ENCODE peak calls at places on chromosomes 2 and 18, in eight cellular contexts. One of them, this sample, is unnamed.

GRCh38 chr2:216956820-216957493 is 97.1 kb upstream of the TNP1 start:
- DNase-seq in esophagus squamous epithelium: no peak
- DNase-seq in uterus: no peak
- DNase-seq in Caco-2: no peak
- DNase-seq in stomach: no peak
- DNase-seq in PC-9: no peak
- DNase-seq in fibroblast of the aortic adventitia: no peak
- DNase-seq in GM23338: no peak
- DNase-seq in this sample: no peak

GRCh38 chr2:1621041-1621440 is 123.3 kb downstream of the PXDN start:
- DNase-seq in esophagus squamous epithelium: no peak
- DNase-seq in uterus: no peak
- DNase-seq in Caco-2: no peak
- DNase-seq in stomach: no peak
- DNase-seq in PC-9: no peak
- DNase-seq in fibroblast of the aortic adventitia: no peak
- DNase-seq in GM23338: no peak
- DNase-seq in this sample: no peak

GRCh38 chr18:41004320-41004719 is 950.7 kb upstream of the PIK3C3 start:
- DNase-seq in esophagus squamous epithelium: no peak
- DNase-seq in uterus: no peak
- DNase-seq in Caco-2: no peak
- DNase-seq in stomach: no peak
- DNase-seq in PC-9: no peak
- DNase-seq in fibroblast of the aortic adventitia: no peak
- DNase-seq in GM23338: peak
- DNase-seq in this sample: no peak

GRCh38 chr18:75475228-75475627 is 47.7 kb upstream of the SMIM21 start:
- DNase-seq in esophagus squamous epithelium: no peak
- DNase-seq in uterus: no peak
- DNase-seq in Caco-2: no peak
- DNase-seq in stomach: no peak
- DNase-seq in PC-9: no peak
- DNase-seq in fibroblast of the aortic adventitia: peak
- DNase-seq in GM23338: no peak
- DNase-seq in this sample: no peak

GRCh38 chr18:12606592-12607315 is 51.2 kb downstream of the SPIRE1 start:
- DNase-seq in esophagus squamous epithelium: no peak
- DNase-seq in uterus: no peak
- DNase-seq in Caco-2: no peak
- DNase-seq in stomach: no peak
- DNase-seq in PC-9: peak
- DNase-seq in fibroblast of the aortic adventitia: peak
- DNase-seq in GM23338: no peak
- DNase-seq in this sample: no peak

GRCh38 chr2:141317986-141318385 is 812.8 kb downstream of the LRP1B start:
- DNase-seq in esophagus squamous epithelium: no peak
- DNase-seq in uterus: no peak
- DNase-seq in Caco-2: no peak
- DNase-seq in stomach: no peak
- DNase-seq in PC-9: no peak
- DNase-seq in fibroblast of the aortic adventitia: peak
- DNase-seq in GM23338: no peak
- DNase-seq in this sample: no peak

GRCh38 chr2:227462463-227462951 is 9.4 kb upstream of the AGFG1 start:
- DNase-seq in esophagus squamous epithelium: no peak
- DNase-seq in uterus: no peak
- DNase-seq in Caco-2: no peak
- DNase-seq in stomach: no peak
- DNase-seq in PC-9: peak
- DNase-seq in fibroblast of the aortic adventitia: no peak
- DNase-seq in GM23338: no peak
- DNase-seq in this sample: no peak

GRCh38 chr2:8324164-8324848 is 357.6 kb upstream of the ID2 start:
- DNase-seq in esophagus squamous epithelium: no peak
- DNase-seq in uterus: no peak
- DNase-seq in Caco-2: no peak
- DNase-seq in stomach: no peak
- DNase-seq in PC-9: no peak
- DNase-seq in fibroblast of the aortic adventitia: no peak
- DNase-seq in GM23338: no peak
- DNase-seq in this sample: no peak

GRCh38 chr2:191486584-191487320 is 191.2 kb upstream of the NABP1 start:
- DNase-seq in esophagus squamous epithelium: no peak
- DNase-seq in uterus: no peak
- DNase-seq in Caco-2: no peak
- DNase-seq in stomach: no peak
- DNase-seq in PC-9: peak
- DNase-seq in fibroblast of the aortic adventitia: peak
- DNase-seq in GM23338: no peak
- DNase-seq in this sample: no peak

GRCh38 chr2:1824202-1824905 is 80.0 kb upstream of the PXDN start:
- DNase-seq in esophagus squamous epithelium: no peak
- DNase-seq in uterus: peak
- DNase-seq in Caco-2: no peak
- DNase-seq in stomach: no peak
- DNase-seq in PC-9: no peak
- DNase-seq in fibroblast of the aortic adventitia: peak
- DNase-seq in GM23338: no peak
- DNase-seq in this sample: no peak

GRCh38 chr2:18959952-18960717 is 370.8 kb upstream of the NT5C1B start:
- DNase-seq in esophagus squamous epithelium: no peak
- DNase-seq in uterus: no peak
- DNase-seq in Caco-2: no peak
- DNase-seq in stomach: no peak
- DNase-seq in PC-9: peak
- DNase-seq in fibroblast of the aortic adventitia: peak
- DNase-seq in GM23338: no peak
- DNase-seq in this sample: no peak

GRCh38 chr18:7011142-7011541 is 106.5 kb downstream of the LAMA1 start:
- DNase-seq in esophagus squamous epithelium: no peak
- DNase-seq in uterus: no peak
- DNase-seq in Caco-2: no peak
- DNase-seq in stomach: no peak
- DNase-seq in PC-9: no peak
- DNase-seq in fibroblast of the aortic adventitia: no peak
- DNase-seq in GM23338: no peak
- DNase-seq in this sample: no peak

GRCh38 chr2:75627902-75628504 is 18.6 kb upstream of the MRPL19 start:
- DNase-seq in esophagus squamous epithelium: no peak
- DNase-seq in uterus: peak
- DNase-seq in Caco-2: peak
- DNase-seq in stomach: peak
- DNase-seq in PC-9: peak
- DNase-seq in fibroblast of the aortic adventitia: peak
- DNase-seq in GM23338: peak
- DNase-seq in this sample: no peak

GRCh38 chr2:27582695-27583389 is at the start of gene ZNF512:
- DNase-seq in esophagus squamous epithelium: peak
- DNase-seq in uterus: peak
- DNase-seq in Caco-2: peak
- DNase-seq in stomach: peak
- DNase-seq in PC-9: peak
- DNase-seq in fibroblast of the aortic adventitia: peak
- DNase-seq in GM23338: peak
- DNase-seq in this sample: peak
- TF ChIP-seq CTCF in esophagus squamous epithelium: no peak
- TF ChIP-seq CTCF in uterus: no peak
- TF ChIP-seq CTCF in Caco-2: no peak
- TF ChIP-seq CTCF in stomach: no peak
- TF ChIP-seq CTCF in PC-9: no peak
- TF ChIP-seq CTCF in fibroblast of the aortic adventitia: peak
- TF ChIP-seq CTCF in GM23338: no peak
- TF ChIP-seq CTCF in this sample: no peak

GRCh38 chr2:64226611-64227010 is 82.4 kb upstream of the PELI1 start:
- DNase-seq in esophagus squamous epithelium: no peak
- DNase-seq in uterus: no peak
- DNase-seq in Caco-2: no peak
- DNase-seq in stomach: no peak
- DNase-seq in PC-9: peak
- DNase-seq in fibroblast of the aortic adventitia: no peak
- DNase-seq in GM23338: no peak
- DNase-seq in this sample: no peak

GRCh38 chr2:64228923-64229322 is 84.7 kb upstream of the PELI1 start:
- DNase-seq in esophagus squamous epithelium: no peak
- DNase-seq in uterus: no peak
- DNase-seq in Caco-2: no peak
- DNase-seq in stomach: no peak
- DNase-seq in PC-9: no peak
- DNase-seq in fibroblast of the aortic adventitia: no peak
- DNase-seq in GM23338: no peak
- DNase-seq in this sample: no peak

GRCh38 chr2:64225491-64225890 is 81.3 kb upstream of the PELI1 start:
- DNase-seq in esophagus squamous epithelium: no peak
- DNase-seq in uterus: no peak
- DNase-seq in Caco-2: no peak
- DNase-seq in stomach: no peak
- DNase-seq in PC-9: peak
- DNase-seq in fibroblast of the aortic adventitia: no peak
- DNase-seq in GM23338: no peak
- DNase-seq in this sample: no peak

GRCh38 chr2:64228126-64228678 is 84.0 kb upstream of the PELI1 start:
- DNase-seq in esophagus squamous epithelium: no peak
- DNase-seq in uterus: peak
- DNase-seq in Caco-2: peak
- DNase-seq in stomach: peak
- DNase-seq in PC-9: peak
- DNase-seq in fibroblast of the aortic adventitia: peak
- DNase-seq in GM23338: peak
- DNase-seq in this sample: peak

DNA sequence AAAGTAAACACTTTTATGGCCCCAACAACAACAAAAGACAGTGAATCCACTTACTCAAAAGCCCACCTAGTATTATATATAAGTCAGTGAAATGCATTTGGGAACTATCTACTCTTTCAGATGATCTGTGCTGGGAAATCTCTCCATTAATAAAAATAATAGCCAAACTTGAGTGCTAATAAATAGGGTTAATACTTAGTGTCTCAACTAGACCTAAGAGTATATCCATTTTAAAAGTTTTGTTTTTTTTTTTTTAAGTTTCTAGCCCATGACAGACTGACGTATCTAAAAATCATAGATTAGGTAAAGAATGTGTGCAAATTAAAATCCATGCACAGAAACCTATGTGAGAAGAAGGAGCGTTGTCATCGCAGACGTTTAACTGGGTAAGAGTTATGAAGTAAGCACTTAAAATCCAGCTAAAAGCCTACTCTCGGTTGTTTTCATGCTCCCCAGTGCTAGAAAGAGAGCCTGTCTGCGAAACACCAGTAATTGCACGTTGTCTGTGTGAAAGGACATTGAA is 83.4 kb upstream of the PELI1 start:
- DNase-seq in esophagus squamous epithelium: no peak
- DNase-seq in uterus: no peak
- DNase-seq in Caco-2: no peak
- DNase-seq in stomach: no peak
- DNase-seq in PC-9: no peak
- DNase-seq in fibroblast of the aortic adventitia: no peak
- DNase-seq in GM23338: no peak
- DNase-seq in this sample: no peak
- H3K4me3 ChIP-seq in esophagus squamous epithelium: peak
- H3K4me3 ChIP-seq in uterus: peak
- H3K4me3 ChIP-seq in Caco-2: peak
- H3K4me3 ChIP-seq in stomach: peak
- H3K4me3 ChIP-seq in PC-9: peak
- H3K4me3 ChIP-seq in fibroblast of the aortic adventitia: peak
- H3K4me3 ChIP-seq in GM23338: peak
- H3K4me3 ChIP-seq in this sample: peak

DNA sequence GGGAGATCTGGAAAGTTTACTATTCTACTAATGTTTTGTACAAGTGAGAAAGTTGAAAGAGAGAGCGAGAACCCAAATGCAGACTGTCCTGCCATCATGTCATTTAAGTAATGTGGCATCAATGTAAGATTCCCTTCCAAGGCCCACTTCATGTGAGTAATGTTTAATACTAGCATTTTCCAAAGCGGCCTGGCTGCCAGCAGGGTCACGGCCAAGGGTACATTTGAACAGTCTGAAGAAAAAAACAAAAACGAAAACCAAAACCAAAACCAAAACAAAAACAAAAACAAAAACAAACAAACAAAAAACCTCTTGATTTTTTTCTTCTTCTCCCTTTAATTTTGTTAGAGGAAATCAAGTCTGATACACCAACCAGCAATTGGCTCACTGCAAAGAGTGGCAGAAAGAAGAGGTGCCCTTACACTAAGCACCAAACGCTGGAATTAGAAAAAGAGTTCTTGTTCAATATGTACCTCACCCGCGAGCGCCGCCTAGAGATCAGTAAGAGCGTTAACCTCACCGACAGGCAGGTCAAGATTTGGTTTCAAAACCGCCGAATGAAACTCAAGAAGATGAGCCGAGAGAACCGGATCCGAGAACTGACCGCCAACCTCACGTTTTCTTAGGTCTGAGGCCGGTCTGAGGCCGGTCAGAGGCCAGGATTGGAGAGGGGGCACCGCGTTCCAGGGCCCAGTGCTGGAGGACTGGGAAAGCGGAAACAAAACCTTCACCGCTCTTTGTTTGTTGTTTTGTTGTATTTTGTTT is 2.2 kb downstream of the HOXD10 start:
- DNase-seq in esophagus squamous epithelium: no peak
- DNase-seq in uterus: peak
- DNase-seq in Caco-2: no peak
- DNase-seq in stomach: no peak
- DNase-seq in PC-9: no peak
- DNase-seq in fibroblast of the aortic adventitia: no peak
- DNase-seq in GM23338: peak
- DNase-seq in this sample: no peak
- TF ChIP-seq CTCF in esophagus squamous epithelium: no peak
- TF ChIP-seq CTCF in uterus: peak
- TF ChIP-seq CTCF in Caco-2: no peak
- TF ChIP-seq CTCF in stomach: no peak
- TF ChIP-seq CTCF in PC-9: peak
- TF ChIP-seq CTCF in fibroblast of the aortic adventitia: peak
- TF ChIP-seq CTCF in GM23338: peak
- TF ChIP-seq CTCF in this sample: peak

GRCh38 chr2:109128048-109128465 is 948 bp upstream of the SH3RF3 start:
- DNase-seq in esophagus squamous epithelium: no peak
- DNase-seq in uterus: peak
- DNase-seq in Caco-2: peak
- DNase-seq in stomach: peak
- DNase-seq in PC-9: peak
- DNase-seq in fibroblast of the aortic adventitia: peak
- DNase-seq in GM23338: peak
- DNase-seq in this sample: no peak

GRCh38 chr2:109130726-109130995 is 1.7 kb downstream of the SH3RF3 start:
- DNase-seq in esophagus squamous epithelium: no peak
- DNase-seq in uterus: no peak
- DNase-seq in Caco-2: no peak
- DNase-seq in stomach: no peak
- DNase-seq in PC-9: no peak
- DNase-seq in fibroblast of the aortic adventitia: peak
- DNase-seq in GM23338: no peak
- DNase-seq in this sample: no peak

GRCh38 chr2:109129921-109130725 is 1.1 kb downstream of the SH3RF3 start:
- DNase-seq in esophagus squamous epithelium: no peak
- DNase-seq in uterus: no peak
- DNase-seq in Caco-2: no peak
- DNase-seq in stomach: no peak
- DNase-seq in PC-9: no peak
- DNase-seq in fibroblast of the aortic adventitia: peak
- DNase-seq in GM23338: peak
- DNase-seq in this sample: no peak

GRCh38 chr2:109128466-109129355 is at the start of gene SH3RF3:
- DNase-seq in esophagus squamous epithelium: no peak
- DNase-seq in uterus: peak
- DNase-seq in Caco-2: no peak
- DNase-seq in stomach: peak
- DNase-seq in PC-9: no peak
- DNase-seq in fibroblast of the aortic adventitia: peak
- DNase-seq in GM23338: peak
- DNase-seq in this sample: no peak

GRCh38 chr2:109129356-109129920 is 433 bp downstream of the SH3RF3 start:
- DNase-seq in esophagus squamous epithelium: no peak
- DNase-seq in uterus: peak
- DNase-seq in Caco-2: no peak
- DNase-seq in stomach: no peak
- DNase-seq in PC-9: no peak
- DNase-seq in fibroblast of the aortic adventitia: peak
- DNase-seq in GM23338: peak
- DNase-seq in this sample: no peak
- H3K4me3 ChIP-seq in esophagus squamous epithelium: peak
- H3K4me3 ChIP-seq in uterus: peak
- H3K4me3 ChIP-seq in Caco-2: peak
- H3K4me3 ChIP-seq in stomach: peak
- H3K4me3 ChIP-seq in PC-9: peak
- H3K4me3 ChIP-seq in fibroblast of the aortic adventitia: peak
- H3K4me3 ChIP-seq in GM23338: peak
- H3K4me3 ChIP-seq in this sample: no peak

This sample was measured in GM12864.